ENCODE peak calls at places on chromosomes 5 and 9, in five cellular contexts. K, G, T, A and O are unnamed samples.

GRCh38 chr5:150783422-150783928 is 4.9 kb downstream of the SMIM3 start:
- DNase-seq in A (peak), T (peak), G (peak), K (no peak), O (peak)

GRCh38 chr5:179302499-179303185 is 42.6 kb downstream of the ADAMTS2 start:
- DNase-seq in T (no peak), A (no peak), K (peak), G (no peak), O (peak)

GRCh38 chr5:19314840-19315239 is 673.2 kb downstream of the CDH18 start:
- DNase-seq in K (no peak), G (peak), A (no peak), T (no peak), O (no peak)

GRCh38 chr9:81787747-81788632 is 98.6 kb upstream of the TLE1 start:
- DNase-seq in A (no peak), G (no peak), K (no peak), T (no peak), O (peak)

GRCh38 chr9:135587658-135588057 is 26.1 kb downstream of the PAEP start:
- DNase-seq in K (no peak), A (no peak), T (no peak), G (no peak), O (no peak)

GRCh38 chr5:180853121-180853520 is 8.0 kb downstream of the ZFP62 start:
- DNase-seq in A (no peak), G (no peak), T (no peak), K (no peak), O (no peak)

GRCh38 chr5:135993248-135993893 is 35.4 kb upstream of the TGFBI start:
- DNase-seq in K (no peak), G (no peak), A (no peak), T (no peak), O (no peak)

GRCh38 chr9:69444021-69444420 is 119.0 kb downstream of the ENTREP1 start:
- DNase-seq in A (no peak), K (no peak), G (no peak), T (no peak), O (no peak)

GRCh38 chr9:113588242-113588810 is 124.8 kb downstream of the RGS3 start:
- DNase-seq in K (peak), G (no peak), A (no peak), T (no peak), O (peak)

GRCh38 chr9:27078685-27079084 is 30.3 kb upstream of the TEK start:
- DNase-seq in G (no peak), K (no peak), T (no peak), A (no peak), O (no peak)

GRCh38 chr5:137073192-137073591 is 425.9 kb downstream of the SPOCK1 start:
- DNase-seq in K (no peak), A (no peak), G (no peak), T (no peak), O (no peak)

GRCh38 chr9:113626735-113627495 is 163.4 kb downstream of the RGS3 start:
- DNase-seq in K (peak), G (no peak), A (no peak), T (no peak), O (peak)

GRCh38 chr5:16013334-16014065 is 166.1 kb downstream of the MARCHF11 start:
- DNase-seq in T (no peak), G (no peak), A (no peak), K (no peak), O (no peak)

GRCh38 chr5:16005210-16005609 is 174.4 kb downstream of the MARCHF11 start:
- DNase-seq in A (no peak), G (no peak), T (no peak), K (no peak), O (no peak)

DNA sequence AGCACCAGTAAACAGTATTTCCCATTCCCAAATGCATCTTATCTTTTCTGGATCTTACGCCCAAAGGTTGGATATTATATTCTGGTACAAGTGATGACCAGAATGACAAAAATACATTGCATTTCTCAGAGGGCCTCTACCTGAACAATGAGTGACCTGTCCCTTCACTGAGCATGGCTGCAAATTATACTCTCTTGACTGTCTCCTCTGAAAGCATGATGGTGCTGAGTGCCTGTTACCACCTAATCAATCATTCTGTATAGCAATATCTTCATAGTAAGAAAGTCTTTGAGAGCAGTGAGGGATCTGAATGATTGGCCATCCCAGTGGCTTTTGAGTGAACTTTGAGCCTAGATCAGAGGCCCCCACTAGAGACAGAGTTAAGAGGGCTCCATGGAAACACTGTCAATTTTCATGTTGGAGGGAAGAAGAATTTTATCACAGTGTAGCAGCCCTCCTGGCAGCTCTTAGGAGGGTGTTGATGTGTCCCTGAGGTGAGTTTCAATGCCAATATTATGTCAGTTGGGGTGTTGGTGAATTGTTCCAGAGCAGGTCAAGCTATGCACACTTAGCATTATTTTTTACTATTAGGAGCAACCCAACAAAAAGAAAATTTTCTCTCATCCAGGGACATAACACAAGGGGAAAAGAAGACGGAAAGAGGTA is 171.7 kb downstream of the MARCHF11 start:
- DNase-seq in T (no peak), K (no peak), G (no peak), A (no peak), O (no peak)
- H3K27ac ChIP-seq in T (no peak), K (no peak), G (no peak), A (no peak), O (no peak)

GRCh38 chr9:106356924-106357323 is 506.0 kb upstream of the ZNF462 start:
- DNase-seq in A (no peak), G (no peak), T (no peak), K (no peak), O (no peak)

GRCh38 chr9:106358331-106358730 is 504.6 kb upstream of the ZNF462 start:
- DNase-seq in A (no peak), G (no peak), K (no peak), T (no peak), O (no peak)
- TF ChIP-seq POLR2AphosphoS5 in A (no peak), G (no peak), K (no peak), T (no peak), O (no peak)

GRCh38 chr5:37029436-37029835 is 152.9 kb downstream of the NIPBL start:
- DNase-seq in K (no peak), A (no peak), T (no peak), G (no peak), O (no peak)
- H3K27ac ChIP-seq in K (no peak), A (no peak), T (no peak), G (no peak), O (no peak)

GRCh38 chr9:131277673-131278420 is 1.5 kb upstream of the FAM78A start:
- DNase-seq in T (peak), K (peak), A (peak), G (peak), O (peak)
- TF ChIP-seq POLR2AphosphoS5 in T (no peak), K (no peak), A (peak), G (peak), O (no peak)